ENCODE peak calls at places on chromosomes 7 and 10, in ten cellular contexts. One of them, this sample, is unnamed.

GRCh38 chr10:126131338-126131737 is 235.0 kb downstream of the FANK1 start:
- DNase-seq in suprapubic skin: no peak
- DNase-seq in GM12878: no peak
- DNase-seq in transverse colon: no peak
- DNase-seq in breast epithelium: no peak
- DNase-seq in GM12891: no peak
- DNase-seq in HepG2: no peak
- DNase-seq in K562: no peak
- DNase-seq in prostate gland: no peak
- DNase-seq in spleen: no peak
- DNase-seq in this sample: no peak

GRCh38 chr7:111429781-111430180 is 132.5 kb downstream of the IMMP2L start:
- DNase-seq in suprapubic skin: no peak
- DNase-seq in K562: no peak
- DNase-seq in GM12878: no peak
- DNase-seq in prostate gland: no peak
- DNase-seq in breast epithelium: no peak
- DNase-seq in HepG2: no peak
- DNase-seq in transverse colon: no peak
- DNase-seq in spleen: no peak
- DNase-seq in GM12891: no peak
- DNase-seq in this sample: no peak

GRCh38 chr7:100974021-100974420 is 4.7 kb downstream of the MUC12 start:
- DNase-seq in suprapubic skin: no peak
- DNase-seq in breast epithelium: no peak
- DNase-seq in spleen: no peak
- DNase-seq in HepG2: no peak
- DNase-seq in GM12878: no peak
- DNase-seq in K562: no peak
- DNase-seq in prostate gland: no peak
- DNase-seq in transverse colon: no peak
- DNase-seq in GM12891: no peak
- DNase-seq in this sample: no peak

GRCh38 chr10:104321716-104322415 is 16.4 kb downstream of the ITPRIP start:
- DNase-seq in prostate gland: no peak
- DNase-seq in spleen: no peak
- DNase-seq in suprapubic skin: no peak
- DNase-seq in HepG2: no peak
- DNase-seq in breast epithelium: no peak
- DNase-seq in transverse colon: no peak
- DNase-seq in GM12891: no peak
- DNase-seq in GM12878: no peak
- DNase-seq in K562: no peak
- DNase-seq in this sample: no peak

GRCh38 chr7:2800923-2801682 is 43.0 kb downstream of the GNA12 start:
- DNase-seq in spleen: peak; percentile 49
- DNase-seq in suprapubic skin: no peak
- DNase-seq in breast epithelium: no peak
- DNase-seq in transverse colon: no peak
- DNase-seq in prostate gland: no peak
- DNase-seq in K562: peak; percentile 26
- DNase-seq in GM12891: no peak
- DNase-seq in HepG2: peak; percentile 34
- DNase-seq in GM12878: no peak
- DNase-seq in this sample: no peak

GRCh38 chr7:79452032-79452494 is 1.4 kb downstream of the MAGI2 start:
- DNase-seq in prostate gland: peak; percentile 75
- DNase-seq in GM12891: no peak
- DNase-seq in K562: no peak
- DNase-seq in spleen: peak; percentile 88
- DNase-seq in HepG2: peak; percentile 97
- DNase-seq in GM12878: no peak
- DNase-seq in suprapubic skin: peak; percentile 92
- DNase-seq in breast epithelium: peak; percentile 66
- DNase-seq in transverse colon: peak; percentile 60
- DNase-seq in this sample: peak; percentile 58

GRCh38 chr7:157875230-157876179 is 538.7 kb downstream of the DNAJB6 start:
- DNase-seq in spleen: peak; percentile 81
- DNase-seq in suprapubic skin: no peak
- DNase-seq in GM12878: no peak
- DNase-seq in GM12891: no peak
- DNase-seq in transverse colon: no peak
- DNase-seq in K562: peak; percentile 50
- DNase-seq in prostate gland: no peak
- DNase-seq in breast epithelium: no peak
- DNase-seq in HepG2: no peak
- DNase-seq in this sample: peak; percentile 57

GRCh38 chr7:124992881-124993562 is 63.4 kb upstream of the POT1 start:
- DNase-seq in HepG2: no peak
- DNase-seq in spleen: no peak
- DNase-seq in prostate gland: no peak
- DNase-seq in K562: peak; percentile 78
- DNase-seq in suprapubic skin: no peak
- DNase-seq in GM12878: no peak
- DNase-seq in GM12891: no peak
- DNase-seq in transverse colon: no peak
- DNase-seq in breast epithelium: no peak
- DNase-seq in this sample: peak; percentile 33

GRCh38 chr10:79488870-79489269 is 23.5 kb upstream of the EIF5AL1 start:
- DNase-seq in prostate gland: no peak
- DNase-seq in suprapubic skin: peak; percentile 15
- DNase-seq in K562: no peak
- DNase-seq in HepG2: no peak
- DNase-seq in breast epithelium: no peak
- DNase-seq in spleen: no peak
- DNase-seq in GM12891: no peak
- DNase-seq in GM12878: no peak
- DNase-seq in transverse colon: no peak
- DNase-seq in this sample: no peak

GRCh38 chr10:88254091-88254490 is 329.0 kb downstream of the RNLS start:
- DNase-seq in suprapubic skin: no peak
- DNase-seq in GM12878: no peak
- DNase-seq in spleen: no peak
- DNase-seq in GM12891: no peak
- DNase-seq in HepG2: no peak
- DNase-seq in prostate gland: no peak
- DNase-seq in K562: no peak
- DNase-seq in breast epithelium: no peak
- DNase-seq in transverse colon: no peak
- DNase-seq in this sample: no peak

GRCh38 chr10:122861724-122862161 is 16.1 kb upstream of the CUZD1 start:
- DNase-seq in transverse colon: no peak
- DNase-seq in GM12891: no peak
- DNase-seq in GM12878: no peak
- DNase-seq in spleen: no peak
- DNase-seq in suprapubic skin: no peak
- DNase-seq in prostate gland: no peak
- DNase-seq in HepG2: no peak
- DNase-seq in breast epithelium: no peak
- DNase-seq in K562: peak; percentile 43
- DNase-seq in this sample: no peak

GRCh38 chr10:974038-974784 is 14.0 kb upstream of the GTPBP4 start:
- DNase-seq in prostate gland: no peak
- DNase-seq in GM12891: no peak
- DNase-seq in transverse colon: no peak
- DNase-seq in HepG2: peak; percentile 81
- DNase-seq in GM12878: peak; percentile 70
- DNase-seq in suprapubic skin: no peak
- DNase-seq in K562: no peak
- DNase-seq in breast epithelium: no peak
- DNase-seq in spleen: no peak
- DNase-seq in this sample: peak; percentile 86

GRCh38 chr7:132276986-132277716 is 299.1 kb downstream of the PLXNA4 start:
- DNase-seq in suprapubic skin: no peak
- DNase-seq in prostate gland: no peak
- DNase-seq in GM12878: no peak
- DNase-seq in HepG2: no peak
- DNase-seq in K562: no peak
- DNase-seq in breast epithelium: no peak
- DNase-seq in transverse colon: no peak
- DNase-seq in GM12891: no peak
- DNase-seq in spleen: no peak
- DNase-seq in this sample: no peak

GRCh38 chr10:11478807-11479206 is 132.6 kb downstream of the USP6NL start:
- DNase-seq in prostate gland: no peak
- DNase-seq in GM12878: no peak
- DNase-seq in transverse colon: no peak
- DNase-seq in breast epithelium: no peak
- DNase-seq in GM12891: no peak
- DNase-seq in suprapubic skin: no peak
- DNase-seq in spleen: no peak
- DNase-seq in HepG2: no peak
- DNase-seq in K562: no peak
- DNase-seq in this sample: no peak
- TF ChIP-seq POLR2AphosphoS5 in prostate gland: no peak
- TF ChIP-seq POLR2AphosphoS5 in GM12878: no peak
- TF ChIP-seq POLR2AphosphoS5 in transverse colon: no peak
- TF ChIP-seq POLR2AphosphoS5 in breast epithelium: no peak
- TF ChIP-seq POLR2AphosphoS5 in GM12891: no peak
- TF ChIP-seq POLR2AphosphoS5 in suprapubic skin: no peak
- TF ChIP-seq POLR2AphosphoS5 in spleen: no peak
- TF ChIP-seq POLR2AphosphoS5 in HepG2: no peak
- TF ChIP-seq POLR2AphosphoS5 in K562: no peak
- TF ChIP-seq POLR2AphosphoS5 in this sample: no peak

GRCh38 chr10:71613303-71613777 is 106.2 kb downstream of the C10orf105 start:
- DNase-seq in prostate gland: no peak
- DNase-seq in GM12878: no peak
- DNase-seq in transverse colon: peak; percentile 68
- DNase-seq in suprapubic skin: no peak
- DNase-seq in spleen: no peak
- DNase-seq in K562: peak; percentile 80
- DNase-seq in GM12891: no peak
- DNase-seq in breast epithelium: no peak
- DNase-seq in HepG2: no peak
- DNase-seq in this sample: peak; percentile 38
- TF ChIP-seq POLR2A in prostate gland: no peak
- TF ChIP-seq POLR2A in GM12878: no peak
- TF ChIP-seq POLR2A in transverse colon: peak; percentile 43
- TF ChIP-seq POLR2A in suprapubic skin: no peak
- TF ChIP-seq POLR2A in spleen: no peak
- TF ChIP-seq POLR2A in K562: no peak
- TF ChIP-seq POLR2A in GM12891: no peak
- TF ChIP-seq POLR2A in breast epithelium: no peak
- TF ChIP-seq POLR2A in HepG2: no peak
- TF ChIP-seq POLR2A in this sample: no peak

DNA sequence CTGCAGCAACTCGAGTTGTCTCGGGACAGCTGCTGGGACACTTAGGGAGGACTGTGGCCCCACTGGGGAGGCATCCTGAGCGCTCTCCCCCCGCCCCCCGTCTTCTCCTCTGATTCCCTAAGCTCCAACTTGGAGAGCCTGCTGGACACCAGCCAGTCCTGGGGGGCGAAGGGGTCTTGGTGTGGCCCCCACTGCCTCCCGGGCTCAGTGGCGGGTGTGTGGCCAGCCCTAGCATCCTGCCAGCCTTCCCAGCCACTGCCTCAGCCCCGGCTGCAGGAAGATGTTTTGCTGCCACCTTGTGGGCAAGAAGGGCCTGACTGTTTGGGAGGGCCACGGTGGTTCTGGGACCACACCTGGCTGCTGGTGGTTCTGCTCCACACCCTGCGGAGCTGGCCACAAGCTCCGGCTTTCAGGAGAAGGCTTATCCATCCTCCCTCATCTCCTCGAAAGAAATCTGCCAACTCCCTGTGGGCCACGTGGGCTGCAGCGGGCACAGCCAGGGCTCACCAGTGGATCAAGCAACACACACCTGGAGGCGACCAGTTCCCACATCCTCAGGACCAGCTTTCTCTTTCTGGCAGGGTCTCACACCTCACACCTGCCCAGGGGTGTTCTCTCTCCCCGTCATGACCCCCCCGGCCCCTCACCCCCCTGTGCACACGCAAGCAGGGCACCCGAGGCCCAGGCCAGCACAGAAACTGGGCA is 24.8 kb downstream of the AGAP3 start:
- DNase-seq in suprapubic skin: no peak
- DNase-seq in GM12878: no peak
- DNase-seq in prostate gland: peak; percentile 77
- DNase-seq in K562: peak; percentile 88
- DNase-seq in HepG2: peak; percentile 49
- DNase-seq in breast epithelium: peak; percentile 83
- DNase-seq in spleen: peak; percentile 92
- DNase-seq in GM12891: peak; percentile 93
- DNase-seq in transverse colon: peak; percentile 81
- DNase-seq in this sample: peak; percentile 86
- TF ChIP-seq POLR2AphosphoS5 in suprapubic skin: no peak
- TF ChIP-seq POLR2AphosphoS5 in GM12878: no peak
- TF ChIP-seq POLR2AphosphoS5 in prostate gland: peak; percentile 61
- TF ChIP-seq POLR2AphosphoS5 in K562: no peak
- TF ChIP-seq POLR2AphosphoS5 in HepG2: no peak
- TF ChIP-seq POLR2AphosphoS5 in breast epithelium: peak; percentile 34
- TF ChIP-seq POLR2AphosphoS5 in spleen: peak; percentile 70
- TF ChIP-seq POLR2AphosphoS5 in GM12891: no peak
- TF ChIP-seq POLR2AphosphoS5 in transverse colon: no peak
- TF ChIP-seq POLR2AphosphoS5 in this sample: peak; percentile 84

GRCh38 chr10:43371418-43371817 is at the start of gene FXYD4:
- DNase-seq in transverse colon: peak; percentile 74
- DNase-seq in K562: no peak
- DNase-seq in HepG2: no peak
- DNase-seq in breast epithelium: no peak
- DNase-seq in prostate gland: no peak
- DNase-seq in suprapubic skin: no peak
- DNase-seq in GM12891: no peak
- DNase-seq in GM12878: no peak
- DNase-seq in spleen: peak; percentile 59
- DNase-seq in this sample: peak; percentile 88
- TF ChIP-seq POLR2A in transverse colon: no peak
- TF ChIP-seq POLR2A in K562: no peak
- TF ChIP-seq POLR2A in HepG2: no peak
- TF ChIP-seq POLR2A in breast epithelium: no peak
- TF ChIP-seq POLR2A in prostate gland: no peak
- TF ChIP-seq POLR2A in suprapubic skin: no peak
- TF ChIP-seq POLR2A in GM12891: no peak
- TF ChIP-seq POLR2A in GM12878: no peak
- TF ChIP-seq POLR2A in spleen: no peak
- TF ChIP-seq POLR2A in this sample: no peak

DNA sequence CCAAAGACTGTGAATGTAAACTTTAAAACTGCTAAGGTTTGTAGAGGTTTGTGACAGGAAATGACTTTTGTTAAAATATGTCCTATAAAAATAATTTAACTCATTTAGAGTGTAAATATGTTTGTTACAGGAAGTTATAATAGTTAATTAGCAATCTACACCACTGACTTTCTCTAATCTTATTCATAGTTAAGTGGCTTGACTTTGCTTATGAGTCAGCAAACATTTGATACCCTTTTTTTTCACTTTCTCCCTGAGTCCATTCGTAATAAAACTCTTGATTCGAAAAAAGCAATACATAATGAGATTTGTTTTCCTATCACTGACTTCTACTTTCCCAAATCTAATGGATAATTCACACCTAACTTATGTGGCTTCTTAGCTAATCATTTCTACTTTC is 317.7 kb upstream of the SEMA3C start:
- DNase-seq in prostate gland: no peak
- DNase-seq in breast epithelium: no peak
- DNase-seq in transverse colon: no peak
- DNase-seq in K562: no peak
- DNase-seq in GM12878: no peak
- DNase-seq in spleen: no peak
- DNase-seq in suprapubic skin: no peak
- DNase-seq in GM12891: no peak
- DNase-seq in HepG2: no peak
- DNase-seq in this sample: no peak
- TF ChIP-seq POLR2AphosphoS5 in prostate gland: no peak
- TF ChIP-seq POLR2AphosphoS5 in breast epithelium: no peak
- TF ChIP-seq POLR2AphosphoS5 in transverse colon: no peak
- TF ChIP-seq POLR2AphosphoS5 in K562: no peak
- TF ChIP-seq POLR2AphosphoS5 in GM12878: no peak
- TF ChIP-seq POLR2AphosphoS5 in spleen: no peak
- TF ChIP-seq POLR2AphosphoS5 in suprapubic skin: no peak
- TF ChIP-seq POLR2AphosphoS5 in GM12891: no peak
- TF ChIP-seq POLR2AphosphoS5 in HepG2: no peak
- TF ChIP-seq POLR2AphosphoS5 in this sample: no peak